ENCODE peak calls at places on chromosomes 5 and 9, in nine cellular contexts. D is T-helper 2 cell; P is cardiac fibroblast; B is erythroblast; S is activated CD8-positive, alpha-beta memory T cell treated with anti-CD3 and anti-CD28 coated beads for 4 hours; F is cardiac muscle cell; R is NCI-H345; O is hepatic stellate cell; A is GM20000. W is an unnamed sample.

GRCh38 chr9:99105152-99106043 is 485 bp downstream of the TGFBR1 start:
- DNase-seq in D (peak; percentile 37), P (peak; percentile 74), B (peak; percentile 79), S (no peak), F (peak; percentile 86), R (peak; percentile 38), O (peak; percentile 84), A (peak; percentile 93), W (peak; percentile 23)

GRCh38 chr9:37096628-37097027 is 23.7 kb upstream of the ZCCHC7 start:
- DNase-seq in D (no peak), P (no peak), B (no peak), S (no peak), F (no peak), R (no peak), O (no peak), A (no peak), W (no peak)

GRCh38 chr9:113656771-113657670 is 193.5 kb downstream of the RGS3 start:
- DNase-seq in D (no peak), P (no peak), B (no peak), S (no peak), F (no peak), R (no peak), O (no peak), A (no peak), W (no peak)

GRCh38 chr5:137096149-137097103 is 402.7 kb downstream of the SPOCK1 start:
- DNase-seq in D (no peak), P (peak; percentile 72), B (no peak), S (no peak), F (no peak), R (no peak), O (peak; percentile 27), A (no peak), W (no peak)

GRCh38 chr5:107457138-107457537 is 213.6 kb downstream of the EFNA5 start:
- DNase-seq in D (no peak), P (no peak), B (no peak), S (no peak), F (no peak), R (no peak), O (no peak), A (no peak), W (no peak)

GRCh38 chr5:94793113-94793815 is 174.8 kb downstream of the SLF1 start:
- DNase-seq in D (peak; percentile 96), P (peak; percentile 93), B (no peak), S (no peak), F (peak; percentile 84), R (no peak), O (peak; percentile 31), A (peak; percentile 79), W (peak; percentile 16)

GRCh38 chr5:111347021-111347420 is 122.8 kb downstream of the CAMK4 start:
- DNase-seq in D (no peak), P (no peak), B (no peak), S (no peak), F (no peak), R (no peak), O (no peak), A (no peak), W (no peak)

GRCh38 chr9:131330814-131331600 is 41.5 kb downstream of the PLPP7 start:
- DNase-seq in D (no peak), P (no peak), B (peak; percentile 100), S (no peak), F (peak; percentile 37), R (no peak), O (no peak), A (no peak), W (no peak)

GRCh38 chr9:87029904-87030303 is 82.6 kb upstream of the GAS1 start:
- DNase-seq in D (no peak), P (no peak), B (no peak), S (no peak), F (no peak), R (no peak), O (no peak), A (no peak), W (no peak)

GRCh38 chr5:173817561-173817960 is 70.6 kb upstream of the CPEB4 start:
- DNase-seq in D (no peak), P (no peak), B (no peak), S (no peak), F (no peak), R (no peak), O (no peak), A (no peak), W (no peak)

GRCh38 chr5:56350595-56351170 is 117.6 kb upstream of the ANKRD55 start:
- DNase-seq in D (no peak), P (peak; percentile 87), B (no peak), S (no peak), F (peak; percentile 80), R (peak; percentile 20), O (peak; percentile 87), A (no peak), W (no peak)

GRCh38 chr9:12815895-12816294 is 41.1 kb downstream of the LURAP1L start:
- DNase-seq in D (no peak), P (peak; percentile 39), B (no peak), S (no peak), F (peak; percentile 80), R (no peak), O (no peak), A (no peak), W (no peak)

GRCh38 chr5:138884554-138884953 is 9.4 kb upstream of the LRRTM2 start:
- DNase-seq in D (no peak), P (no peak), B (no peak), S (no peak), F (no peak), R (no peak), O (no peak), A (no peak), W (no peak)

GRCh38 chr5:84382363-84383295 is 2.1 kb downstream of the EDIL3 start:
- DNase-seq in D (peak; percentile 5), P (peak; percentile 65), B (peak; percentile 78), S (no peak), F (peak; percentile 83), R (peak; percentile 64), O (peak; percentile 31), A (no peak), W (no peak)

GRCh38 chr5:91499943-91500531 is 116.9 kb upstream of the ARRDC3 start:
- DNase-seq in D (peak; percentile 43), P (peak; percentile 74), B (peak; percentile 30), S (no peak), F (peak; percentile 65), R (peak; percentile 27), O (peak; percentile 17), A (peak; percentile 7), W (no peak)

GRCh38 chr9:134778841-134779411 is 101.7 kb upstream of the FCN2 start:
- DNase-seq in D (no peak), P (peak; percentile 43), B (no peak), S (no peak), F (peak; percentile 66), R (peak; percentile 24), O (peak; percentile 53), A (no peak), W (no peak)

GRCh38 chr5:6832994-6833393 is 119.8 kb downstream of the TENT4A start:
- DNase-seq in D (peak; percentile 34), P (no peak), B (no peak), S (no peak), F (no peak), R (no peak), O (peak; percentile 24), A (no peak), W (no peak)

GRCh38 chr9:8859416-8859815 is 1059.8 kb upstream of the DMAC1 start:
- DNase-seq in D (no peak), P (no peak), B (no peak), S (no peak), F (no peak), R (peak; percentile 8), O (no peak), A (peak; percentile 9), W (no peak)

GRCh38 chr9:34413229-34413852 is 36.6 kb upstream of the MYORG start:
- DNase-seq in D (peak; percentile 52), P (peak; percentile 57), B (peak; percentile 45), S (no peak), F (peak; percentile 67), R (no peak), O (peak; percentile 35), A (no peak), W (no peak)

GRCh38 chr5:177403194-177403825 is 2.8 kb upstream of the PFN3 start:
- DNase-seq in D (peak; percentile 70), P (no peak), B (peak; percentile 44), S (peak; percentile 18), F (no peak), R (peak; percentile 60), O (peak; percentile 56), A (peak; percentile 76), W (peak; percentile 64)